ENCODE peak calls at places on chromosomes 11 and 22, in five cellular contexts. Y is effector CD4-positive, alpha-beta T cell; D is stimulated activated naive B cell treated with anti-CD40 and anti-IgM and Interleukin-4, amounts not matched to agents 10 μg/mL and 1 μg/mL and 100 μg/mL, for 72 hours; U is CD8-positive, alpha-beta T cell; V is effector memory CD4-positive, alpha-beta T cell. A is an unnamed sample.
A peak's percentile ranks its signal among the peaks of the same experiment; 100 is the strongest.

GRCh38 chr11:16337421-16338213 is 18.7 kb downstream of the SOX6 start:
- DNase-seq in U (no peak), Y (no peak), V (no peak), D (no peak), A (no peak)

GRCh38 chr11:108912587-108912986 is 247.7 kb downstream of the DDX10 start:
- DNase-seq in V (no peak), D (no peak), U (no peak), Y (no peak), A (no peak)

GRCh38 chr11:37072538-37072937 is 474.5 kb upstream of the RAG2 start:
- DNase-seq in V (no peak), U (no peak), Y (no peak), D (no peak), A (no peak)

GRCh38 chr22:45889539-45890350 is 87.2 kb downstream of the WNT7B start:
- DNase-seq in Y (no peak), V (no peak), U (no peak), D (no peak), A (no peak)

GRCh38 chr11:63489879-63490278 is 1.1 kb downstream of the PLAAT5 start:
- DNase-seq in U (no peak), D (no peak), V (no peak), Y (no peak), A (no peak)

GRCh38 chr11:75439495-75440120 is 6.6 kb upstream of the KLHL35 start:
- DNase-seq in V (no peak), Y (no peak), U (no peak), D (no peak), A (no peak)

GRCh38 chr11:129374993-129375721 is 491 bp upstream of the BARX2 start:
- DNase-seq in U (no peak), V (no peak), D (no peak), Y (no peak), A (no peak)

GRCh38 chr22:45997775-45998637 is 21.0 kb upstream of the WNT7B start:
- DNase-seq in V (no peak), Y (no peak), U (peak; percentile 5), D (no peak), A (no peak)

GRCh38 chr22:20015971-20016733 is 471 bp downstream of the ARVCF start:
- DNase-seq in U (no peak), Y (peak; percentile 18), D (peak; percentile 20), V (peak; percentile 9), A (no peak)

GRCh38 chr22:37777122-37777687 is 30.5 kb upstream of the GCAT start:
- DNase-seq in D (peak; percentile 27), V (no peak), U (no peak), Y (no peak), A (no peak)

GRCh38 chr22:31244044-31244942 is 32.2 kb downstream of the LIMK2 start:
- DNase-seq in Y (no peak), U (no peak), V (no peak), D (no peak), A (no peak)

GRCh38 chr11:77148963-77149715 is 21.1 kb downstream of the MYO7A start:
- DNase-seq in V (no peak), D (no peak), U (no peak), Y (no peak), A (no peak)

GRCh38 chr22:44292007-44292370 is 20.8 kb downstream of the SHISAL1 start:
- DNase-seq in V (no peak), U (no peak), Y (no peak), D (no peak), A (no peak)

GRCh38 chr22:26656896-26657851 is at the start of gene MIAT:
- DNase-seq in U (peak; percentile 78), V (peak; percentile 56), D (peak; percentile 29), Y (peak; percentile 61), A (peak; percentile 70)

GRCh38 chr11:33445761-33446161 is 188.6 kb downstream of the HIPK3 start:
- DNase-seq in V (no peak), U (no peak), D (no peak), Y (no peak), A (no peak)

GRCh38 chr11:134040386-134041297 is 28.2 kb upstream of the JAM3 start:
- DNase-seq in Y (no peak), U (no peak), V (no peak), D (no peak), A (peak; percentile 68)

GRCh38 chr11:19713221-19714092 is 820 bp downstream of the NAV2 start:
- DNase-seq in V (no peak), U (no peak), D (peak; percentile 2), Y (no peak), A (no peak)

GRCh38 chr11:18709414-18709813 is 10.8 kb downstream of the TMEM86A start:
- DNase-seq in V (no peak), Y (no peak), D (no peak), U (no peak), A (no peak)

GRCh38 chr22:37913233-37913721 is 7.2 kb downstream of the MICALL1 start:
- DNase-seq in U (no peak), V (no peak), Y (no peak), D (peak; percentile 21), A (no peak)

GRCh38 chr11:9219572-9219971 is 45.6 kb downstream of the DENND5A start:
- DNase-seq in U (no peak), D (no peak), Y (no peak), V (no peak), A (no peak)

GRCh38 chr22:49717322-49717919 is 110.3 kb downstream of the BRD1 start:
- DNase-seq in V (no peak), Y (no peak), D (no peak), U (no peak), A (no peak)

GRCh38 chr11:131977854-131978253 is 607.4 kb downstream of the NTM start:
- DNase-seq in V (no peak), Y (no peak), D (no peak), U (no peak), A (no peak)

GRCh38 chr11:66007201-66007634 is 4.6 kb upstream of the CST6 start:
- DNase-seq in V (no peak), Y (no peak), D (no peak), U (no peak), A (no peak)

GRCh38 chr11:115959098-115959497 is 454.9 kb upstream of the CADM1 start:
- DNase-seq in V (no peak), U (no peak), D (no peak), Y (no peak), A (no peak)

GRCh38 chr11:128040603-128041002 is 546.8 kb downstream of the ETS1 start:
- DNase-seq in V (no peak), U (no peak), Y (no peak), D (no peak), A (peak; percentile 3)

A was measured in SK-N-DZ.